ENCODE peak calls at places on chromosomes 3 and 15, in eight cellular contexts. Y, I, X, S, G, V, N and H are unnamed samples.

GRCh38 chr3:171747223-171747920 is 62.9 kb downstream of the PLD1 start:
- DNase-seq in G (no peak), S (no peak), X (no peak), Y (no peak), I (no peak), V (no peak), N (no peak), H (no peak)

GRCh38 chr3:65660000-65660598 is 378.6 kb downstream of the MAGI1 start:
- DNase-seq in I (no peak), Y (no peak), S (no peak), V (no peak), X (peak; percentile 16), G (no peak), N (no peak), H (no peak)

GRCh38 chr3:70308760-70309159 is 3.7 kb downstream of the MDFIC2 start:
- DNase-seq in G (peak; percentile 11), N (no peak), S (no peak), Y (no peak), I (peak; percentile 40), X (no peak), V (peak; percentile 64), H (no peak)

GRCh38 chr3:125382323-125382722 is 7.2 kb upstream of the ZNF148 start:
- DNase-seq in Y (no peak), V (no peak), S (no peak), X (no peak), N (no peak), G (no peak), I (no peak), H (no peak)

GRCh38 chr3:48848816-48849515 is 1.3 kb upstream of the PRKAR2A start:
- DNase-seq in N (no peak), G (no peak), Y (no peak), X (no peak), V (no peak), S (no peak), I (no peak), H (no peak)

GRCh38 chr3:15440891-15441290 is 13.5 kb downstream of the EAF1 start:
- DNase-seq in I (no peak), N (no peak), G (no peak), V (no peak), Y (no peak), X (no peak), S (no peak), H (no peak)

GRCh38 chr3:53161345-53161819 is 373 bp downstream of the PRKCD start:
- DNase-seq in I (no peak), S (no peak), V (no peak), N (no peak), X (no peak), Y (no peak), G (no peak), H (no peak)

GRCh38 chr3:120854908-120855526 is 53.0 kb upstream of the STXBP5L start:
- DNase-seq in G (no peak), X (no peak), V (no peak), S (no peak), I (no peak), N (no peak), Y (no peak), H (no peak)

GRCh38 chr3:125593991-125594574 is 1.2 kb downstream of the OSBPL11 start:
- DNase-seq in Y (no peak), S (no peak), G (no peak), X (no peak), N (no peak), I (no peak), V (no peak), H (no peak)

GRCh38 chr3:34387831-34388564 is 589.6 kb downstream of the PDCD6IP start:
- DNase-seq in X (no peak), V (peak; percentile 56), S (no peak), Y (no peak), G (no peak), N (no peak), I (no peak), H (no peak)

GRCh38 chr15:78177447-78177873 is 28.3 kb downstream of the IDH3A start:
- DNase-seq in X (peak; percentile 30), V (peak; percentile 89), N (no peak), G (peak; percentile 78), I (peak; percentile 44), S (peak; percentile 25), Y (peak; percentile 13), H (peak; percentile 61)

GRCh38 chr3:58899953-58900298 is 149.9 kb downstream of the CFAP20DC start:
- DNase-seq in N (peak; percentile 11), G (peak; percentile 12), X (no peak), V (no peak), I (no peak), Y (no peak), S (no peak), H (peak; percentile 4)

GRCh38 chr3:156300373-156300772 is 180.0 kb downstream of the KCNAB1 start:
- DNase-seq in I (no peak), N (no peak), V (no peak), S (no peak), Y (no peak), X (no peak), G (no peak), H (no peak)

GRCh38 chr3:49723301-49723630 is 485 bp downstream of the GMPPB start:
- DNase-seq in V (peak; percentile 69), I (peak; percentile 48), Y (peak; percentile 16), G (peak; percentile 62), S (no peak), N (no peak), X (peak; percentile 40), H (peak; percentile 38)

GRCh38 chr3:40877651-40878463 is 321.4 kb upstream of the CTNNB1 start:
- DNase-seq in N (no peak), S (no peak), V (no peak), Y (no peak), X (peak; percentile 12), G (no peak), I (no peak), H (no peak)

GRCh38 chr15:101128191-101128590 is 123.7 kb downstream of the CHSY1 start:
- DNase-seq in I (no peak), N (no peak), S (no peak), X (no peak), G (no peak), V (peak; percentile 37), Y (no peak), H (no peak)

GRCh38 chr3:188295876-188296275 is 141.9 kb downstream of the LPP start:
- DNase-seq in S (no peak), V (no peak), I (no peak), G (no peak), Y (no peak), X (no peak), N (no peak), H (no peak)
- H3K4me1 ChIP-seq in S (peaks cover 59% of the 10 kb centered on the region), V (peaks cover 28% of the 10 kb centered on the region), I (peaks cover 87% of the 10 kb centered on the region), G (no peaks in the 10 kb centered on the region), Y (peaks cover 58% of the 10 kb centered on the region), X (peaks cover 99% of the 10 kb centered on the region), N (no peaks in the 10 kb centered on the region), H (no peaks in the 10 kb centered on the region)

GRCh38 chr15:58908550-58909309 is 24.7 kb downstream of the SLTM start:
- DNase-seq in V (no peak), Y (no peak), G (no peak), I (no peak), X (no peak), N (no peak), S (no peak), H (no peak)

GRCh38 chr15:58910456-58910855 is 23.0 kb downstream of the SLTM start:
- DNase-seq in X (no peak), S (no peak), Y (no peak), I (no peak), V (no peak), G (no peak), N (no peak), H (no peak)

GRCh38 chr15:58909616-58910015 is 23.9 kb downstream of the SLTM start:
- DNase-seq in X (no peak), S (no peak), Y (no peak), V (no peak), G (no peak), I (no peak), N (no peak), H (no peak)
- TF ChIP-seq REST in X (no peak), S (no peak), Y (no peak), V (no peak), G (no peak), I (no peak), N (no peak), H (no peak)

GRCh38 chr3:26104856-26105255 is 315.0 kb downstream of the OXSM start:
- DNase-seq in G (no peak), I (no peak), S (no peak), X (no peak), Y (no peak), V (no peak), N (peak; percentile 12), H (no peak)

GRCh38 chr3:26100176-26100575 is 310.3 kb downstream of the OXSM start:
- DNase-seq in I (no peak), S (no peak), G (no peak), X (no peak), N (no peak), Y (no peak), V (no peak), H (no peak)

GRCh38 chr3:26099692-26100091 is 309.8 kb downstream of the OXSM start:
- DNase-seq in Y (no peak), N (no peak), G (no peak), I (no peak), S (no peak), X (no peak), V (no peak), H (no peak)

GRCh38 chr3:26106119-26106690 is 316.3 kb downstream of the OXSM start:
- DNase-seq in I (no peak), X (no peak), N (peak; percentile 8), S (no peak), V (no peak), G (no peak), Y (no peak), H (no peak)

DNA sequence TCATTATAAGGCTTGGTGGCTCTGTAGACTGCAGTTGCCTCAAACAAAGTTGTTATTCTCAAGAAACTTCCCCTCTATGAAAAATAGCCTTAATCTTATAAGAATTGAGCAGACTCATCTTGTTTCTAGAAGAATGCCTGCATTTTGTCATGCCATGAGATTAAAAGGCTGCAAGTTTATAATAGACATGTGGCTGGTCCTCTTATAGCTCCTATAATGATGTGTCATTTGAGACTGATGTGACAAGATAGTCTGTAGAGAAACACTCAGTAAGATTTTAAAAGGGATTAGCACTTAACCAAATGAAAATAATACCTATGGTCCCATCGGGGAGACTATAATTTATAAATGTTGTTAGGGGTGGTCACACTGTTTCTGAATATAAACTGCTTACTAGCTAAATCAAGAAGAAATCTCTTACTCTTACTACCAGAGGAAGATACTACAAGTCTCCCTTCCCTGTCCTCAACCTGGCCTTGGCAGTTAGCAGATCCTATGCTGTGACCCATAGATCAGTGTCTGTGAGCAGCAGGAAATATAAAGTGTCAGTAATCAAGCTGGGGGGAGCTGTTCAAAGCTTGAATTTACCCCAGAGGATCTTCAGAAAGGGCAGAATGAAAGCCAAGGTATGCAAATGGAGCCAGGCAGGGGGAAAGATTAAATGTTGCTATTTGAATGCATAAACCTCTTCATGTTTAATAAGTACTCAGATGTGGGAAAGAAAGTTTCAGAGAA is 312.7 kb downstream of the OXSM start:
- DNase-seq in V (no peak), G (no peak), N (no peak), S (no peak), Y (no peak), X (no peak), I (no peak), H (no peak)
- H3K4me1 ChIP-seq in V (peaks cover 3% of the 10 kb centered on the region), G (no peaks in the 10 kb centered on the region), N (no peaks in the 10 kb centered on the region), S (no peaks in the 10 kb centered on the region), Y (no peaks in the 10 kb centered on the region), X (no peaks in the 10 kb centered on the region), I (no peaks in the 10 kb centered on the region), H (no peaks in the 10 kb centered on the region)

GRCh38 chr3:56052219-56052618 is 416.0 kb downstream of the ERC2 start:
- DNase-seq in S (no peak), V (no peak), N (no peak), I (no peak), X (no peak), G (no peak), Y (no peak), H (no peak)
- TF ChIP-seq REST in S (no peak), V (no peak), N (no peak), I (no peak), X (no peak), G (no peak), Y (no peak), H (no peak)